ENCODE peak calls at places on chromosome 14, in five cellular contexts. T is IMR-90, I is neuronal stem cell, R is trophoblast cell, X is H1. M is an unnamed sample. For H3K36me3, the result is how much of the 10 kb centered on the place peaks cover.

GRCh38 chr14:26255213-26255612 is 342.6 kb downstream of the NOVA1 start:
- DNase-seq in T (peak), I (no peak), R (no peak), X (no peak), M (peak)

GRCh38 chr14:31858868-31859267 is 218.2 kb upstream of the ARHGAP5 start:
- DNase-seq in T (peak), I (no peak), R (no peak), X (no peak), M (peak)

GRCh38 chr14:76782885-76783566 is 21.8 kb downstream of the VASH1 start:
- DNase-seq in T (no peak), I (no peak), R (no peak), X (no peak), M (peak)

GRCh38 chr14:50619569-50620141 is 48.5 kb downstream of the SAV1 start:
- DNase-seq in T (peak), I (no peak), R (peak), X (no peak), M (peak)

GRCh38 chr14:99524804-99525698 is 43.8 kb downstream of the CCNK start:
- DNase-seq in T (peak), I (no peak), R (no peak), X (no peak), M (peak)

GRCh38 chr14:94332063-94332583 is 9.0 kb upstream of the SERPINA6 start:
- DNase-seq in T (no peak), I (no peak), R (no peak), X (no peak), M (no peak)

GRCh38 chr14:61611880-61612630 is 83.3 kb upstream of the HIF1A start:
- DNase-seq in T (peak), I (no peak), R (no peak), X (no peak), M (peak)

GRCh38 chr14:48914921-48915320 is 671.3 kb downstream of the RPS29 start:
- DNase-seq in T (no peak), I (no peak), R (no peak), X (no peak), M (no peak)

GRCh38 chr14:98761993-98762392 is 510.0 kb downstream of the BCL11B start:
- DNase-seq in T (no peak), I (no peak), R (no peak), X (no peak), M (no peak)

GRCh38 chr14:81452766-81453165 is 52.6 kb upstream of the STON2 start:
- DNase-seq in T (no peak), I (no peak), R (no peak), X (no peak), M (no peak)

GRCh38 chr14:60125918-60126317 is 34.2 kb downstream of the PCNX4 start:
- DNase-seq in T (peak), I (no peak), R (no peak), X (no peak), M (no peak)

GRCh38 chr14:34087556-34087955 is 136.7 kb upstream of the EGLN3 start:
- DNase-seq in T (no peak), I (no peak), R (no peak), X (no peak), M (no peak)

GRCh38 chr14:98175436-98175835 is 1096.6 kb downstream of the BCL11B start:
- DNase-seq in T (no peak), I (no peak), R (no peak), X (no peak), M (no peak)

GRCh38 chr14:74596747-74597456 is 15.1 kb downstream of the LTBP2 start:
- DNase-seq in T (peak), I (no peak), R (no peak), X (no peak), M (peak)

GRCh38 chr14:51834218-51834617 is 26.2 kb upstream of the GNG2 start:
- DNase-seq in T (no peak), I (no peak), R (no peak), X (no peak), M (no peak)

GRCh38 chr14:94386085-94387031 is 2.0 kb downstream of the SERPINA1 start:
- DNase-seq in T (no peak), I (no peak), R (no peak), X (no peak), M (no peak)

GRCh38 chr14:35504260-35504659 is 29.7 kb upstream of the INSM2 start:
- DNase-seq in T (no peak), I (no peak), R (no peak), X (no peak), M (no peak)

GRCh38 chr14:55122441-55122986 is 6.5 kb upstream of the LGALS3 start:
- DNase-seq in T (peak), I (no peak), R (peak), X (no peak), M (no peak)

GRCh38 chr14:60506010-60506409 is 2.9 kb upstream of the SIX6 start:
- DNase-seq in T (no peak), I (no peak), R (no peak), X (no peak), M (no peak)

GRCh38 chr14:92560106-92560865 is 46.7 kb downstream of the RIN3 start:
- DNase-seq in T (no peak), I (no peak), R (no peak), X (no peak), M (no peak)

GRCh38 chr14:68676511-68676943 is 116.3 kb downstream of the ZFP36L1 start:
- DNase-seq in T (no peak), I (no peak), R (peak), X (no peak), M (no peak)

GRCh38 chr14:91501348-91501747 is 8.8 kb downstream of the PPP4R3A start:
- DNase-seq in T (no peak), I (no peak), R (no peak), X (no peak), M (no peak)
- H3K36me3 ChIP-seq in T (under half), I (under half), R (under half), X (under half), M (under half)

DNA sequence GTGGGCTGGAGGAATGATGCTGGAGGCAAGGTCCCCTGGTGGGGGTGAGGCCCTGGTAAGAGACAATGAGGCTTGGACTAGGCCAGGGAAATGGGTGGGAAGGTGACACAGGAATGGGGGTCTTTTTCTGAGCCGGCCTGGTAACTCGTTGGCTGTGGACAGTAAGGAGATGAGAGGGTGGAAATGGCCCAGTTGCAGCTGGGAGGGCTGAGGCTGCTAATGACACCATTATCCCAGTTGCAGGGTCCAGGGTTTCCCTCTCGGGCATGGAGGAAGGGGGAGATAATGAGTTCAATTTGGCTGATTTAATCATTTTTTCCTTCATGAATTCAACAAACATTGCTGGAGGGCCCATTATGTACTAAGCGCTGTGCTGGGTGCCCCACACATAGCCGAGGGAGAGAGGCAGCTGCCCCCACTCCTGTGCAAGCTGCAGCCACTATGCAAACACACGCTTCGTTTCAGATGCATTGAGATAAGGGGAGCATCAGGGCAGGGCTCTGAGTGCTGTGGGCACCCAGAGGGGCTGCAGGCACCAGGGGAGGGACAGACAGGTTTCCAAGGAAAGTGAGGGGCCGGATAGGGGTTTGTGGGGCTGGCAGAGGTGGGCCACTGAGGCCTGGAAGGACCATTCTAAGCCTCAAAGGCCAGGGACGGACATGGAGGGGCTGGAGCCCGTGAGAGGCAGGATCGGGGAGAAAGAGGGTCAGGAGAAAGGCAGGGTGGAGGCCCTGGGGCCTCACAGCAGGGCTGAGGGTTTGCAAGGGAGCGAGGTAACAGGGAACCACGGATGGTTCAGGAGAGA is 43.2 kb upstream of the MEG3 start:
- DNase-seq in T (no peak), I (no peak), R (no peak), X (no peak), M (no peak)
- H3K14ac ChIP-seq in T (no peak), I (no peak), R (no peak), X (no peak), M (no peak)

GRCh38 chr14:102437997-102438922 is 71.3 kb downstream of the ANKRD9 start:
- DNase-seq in T (peak), I (peak), R (peak), X (peak), M (peak)
- H3K36me3 ChIP-seq in T (under half), I (under half), R (under half), X (under half), M (half or more)

GRCh38 chr14:21069388-21070082 is 569 bp upstream of the ARHGEF40 start:
- DNase-seq in T (peak), I (peak), R (no peak), X (no peak), M (peak)
- H3K14ac ChIP-seq in T (peak), I (no peak), R (peak), X (no peak), M (peak)

DNA sequence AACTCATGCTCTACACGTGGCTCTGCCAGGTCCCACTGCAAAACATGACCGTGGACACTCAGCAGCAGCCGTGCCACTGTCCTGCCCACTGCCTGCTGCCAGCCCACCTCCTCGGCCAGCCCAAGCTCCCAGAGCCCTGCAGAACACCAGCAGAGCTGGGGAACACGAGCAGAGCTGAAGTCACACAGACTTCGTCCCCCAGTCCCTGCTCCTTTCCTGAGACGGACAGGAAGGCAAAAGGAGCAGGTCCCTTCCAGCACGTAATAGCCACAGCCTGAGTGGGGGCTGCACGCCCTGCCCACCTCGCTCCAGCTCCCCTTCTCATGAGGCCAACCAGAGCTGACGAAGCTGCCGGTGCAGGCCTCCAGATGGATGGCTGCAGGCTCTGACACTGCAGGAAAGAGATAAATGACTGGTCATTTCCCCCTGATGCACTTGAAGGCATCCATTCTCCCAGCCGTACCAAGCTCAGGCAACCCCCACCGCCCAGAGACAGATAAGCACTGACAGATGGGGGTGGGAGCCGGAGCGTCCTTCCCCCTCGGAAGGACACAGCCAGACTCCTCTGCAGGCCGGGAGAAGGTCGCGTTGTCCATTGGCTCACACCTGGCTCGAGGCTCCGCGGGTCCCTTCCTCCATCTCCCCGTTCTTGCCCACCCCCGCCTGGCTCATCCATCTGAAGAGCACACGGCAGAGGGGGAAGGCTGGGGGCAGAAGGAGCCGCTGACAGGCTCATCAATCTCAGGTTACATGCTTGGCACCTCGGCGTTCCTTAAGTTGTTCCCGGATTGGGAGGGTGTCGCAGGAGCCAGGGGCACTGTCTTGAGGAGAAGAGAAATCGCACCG is 151.8 kb downstream of the DPF3 start:
- DNase-seq in T (no peak), I (no peak), R (no peak), X (no peak), M (no peak)
- H3K36me3 ChIP-seq in T (under half), I (under half), R (under half), X (under half), M (under half)